ENCODE peak calls at places on chromosomes 12 and 14, in eight cellular contexts. One of them, this sample, is unnamed.

GRCh38 chr14:50362791-50363733 is 33.6 kb downstream of the CDKL1 start:
- DNase-seq in MM.1S: peak
- DNase-seq in IMR-90: peak
- DNase-seq in foreskin keratinocyte: no peak
- DNase-seq in aorta: no peak
- DNase-seq in left ventricle myocardium inferior: no peak
- DNase-seq in astrocyte: no peak
- DNase-seq in upper lobe of right lung: no peak
- DNase-seq in this sample: no peak

GRCh38 chr12:26001530-26001929 is 43.0 kb downstream of the RASSF8 start:
- DNase-seq in MM.1S: no peak
- DNase-seq in IMR-90: no peak
- DNase-seq in foreskin keratinocyte: no peak
- DNase-seq in aorta: no peak
- DNase-seq in left ventricle myocardium inferior: no peak
- DNase-seq in astrocyte: no peak
- DNase-seq in upper lobe of right lung: no peak
- DNase-seq in this sample: no peak

GRCh38 chr12:59847127-59847526 is 251.3 kb downstream of the SLC16A7 start:
- DNase-seq in MM.1S: no peak
- DNase-seq in IMR-90: no peak
- DNase-seq in foreskin keratinocyte: peak
- DNase-seq in aorta: no peak
- DNase-seq in left ventricle myocardium inferior: no peak
- DNase-seq in astrocyte: no peak
- DNase-seq in upper lobe of right lung: no peak
- DNase-seq in this sample: no peak

GRCh38 chr12:115456946-115457689 is 773.1 kb upstream of the TBX3 start:
- DNase-seq in MM.1S: no peak
- DNase-seq in IMR-90: no peak
- DNase-seq in foreskin keratinocyte: peak
- DNase-seq in aorta: no peak
- DNase-seq in left ventricle myocardium inferior: no peak
- DNase-seq in astrocyte: no peak
- DNase-seq in upper lobe of right lung: no peak
- DNase-seq in this sample: no peak

GRCh38 chr12:49636979-49637378 is 13.6 kb downstream of the PRPF40B start:
- DNase-seq in MM.1S: peak
- DNase-seq in IMR-90: peak
- DNase-seq in foreskin keratinocyte: peak
- DNase-seq in aorta: no peak
- DNase-seq in left ventricle myocardium inferior: no peak
- DNase-seq in astrocyte: peak
- DNase-seq in upper lobe of right lung: no peak
- DNase-seq in this sample: peak

GRCh38 chr12:122350444-122350843 is 72.0 kb downstream of the CLIP1 start:
- DNase-seq in MM.1S: no peak
- DNase-seq in IMR-90: peak
- DNase-seq in foreskin keratinocyte: no peak
- DNase-seq in aorta: peak
- DNase-seq in left ventricle myocardium inferior: peak
- DNase-seq in astrocyte: peak
- DNase-seq in upper lobe of right lung: no peak
- DNase-seq in this sample: no peak

GRCh38 chr14:68874746-68875155 is 81.9 kb upstream of the ZFP36L1 start:
- DNase-seq in MM.1S: no peak
- DNase-seq in IMR-90: no peak
- DNase-seq in foreskin keratinocyte: no peak
- DNase-seq in aorta: no peak
- DNase-seq in left ventricle myocardium inferior: no peak
- DNase-seq in astrocyte: no peak
- DNase-seq in upper lobe of right lung: no peak
- DNase-seq in this sample: no peak

GRCh38 chr12:12684375-12685106 is 11.4 kb downstream of the GPR19 start:
- DNase-seq in MM.1S: no peak
- DNase-seq in IMR-90: peak
- DNase-seq in foreskin keratinocyte: peak
- DNase-seq in aorta: peak
- DNase-seq in left ventricle myocardium inferior: no peak
- DNase-seq in astrocyte: no peak
- DNase-seq in upper lobe of right lung: no peak
- DNase-seq in this sample: no peak

GRCh38 chr14:76806446-76806845 is 6.2 kb downstream of the ANGEL1 start:
- DNase-seq in MM.1S: no peak
- DNase-seq in IMR-90: no peak
- DNase-seq in foreskin keratinocyte: no peak
- DNase-seq in aorta: no peak
- DNase-seq in left ventricle myocardium inferior: no peak
- DNase-seq in astrocyte: no peak
- DNase-seq in upper lobe of right lung: no peak
- DNase-seq in this sample: no peak

GRCh38 chr12:4152145-4152795 is 121.3 kb upstream of the CCND2 start:
- DNase-seq in MM.1S: no peak
- DNase-seq in IMR-90: no peak
- DNase-seq in foreskin keratinocyte: no peak
- DNase-seq in aorta: no peak
- DNase-seq in left ventricle myocardium inferior: no peak
- DNase-seq in astrocyte: no peak
- DNase-seq in upper lobe of right lung: no peak
- DNase-seq in this sample: no peak

GRCh38 chr12:68162374-68162773 is 2.8 kb upstream of the IFNG start:
- DNase-seq in MM.1S: no peak
- DNase-seq in IMR-90: no peak
- DNase-seq in foreskin keratinocyte: peak
- DNase-seq in aorta: no peak
- DNase-seq in left ventricle myocardium inferior: no peak
- DNase-seq in astrocyte: no peak
- DNase-seq in upper lobe of right lung: no peak
- DNase-seq in this sample: no peak

GRCh38 chr12:126353604-126354003 is 1288.4 kb downstream of the AACS start:
- DNase-seq in MM.1S: no peak
- DNase-seq in IMR-90: no peak
- DNase-seq in foreskin keratinocyte: peak
- DNase-seq in aorta: no peak
- DNase-seq in left ventricle myocardium inferior: no peak
- DNase-seq in astrocyte: peak
- DNase-seq in upper lobe of right lung: no peak
- DNase-seq in this sample: no peak

GRCh38 chr12:72622556-72622955 is 350.4 kb downstream of the TRHDE start:
- DNase-seq in MM.1S: no peak
- DNase-seq in IMR-90: no peak
- DNase-seq in foreskin keratinocyte: no peak
- DNase-seq in aorta: no peak
- DNase-seq in left ventricle myocardium inferior: no peak
- DNase-seq in astrocyte: no peak
- DNase-seq in upper lobe of right lung: no peak
- DNase-seq in this sample: no peak

GRCh38 chr12:69266045-69266635 is 26.8 kb downstream of the CPSF6 start:
- DNase-seq in MM.1S: no peak
- DNase-seq in IMR-90: peak
- DNase-seq in foreskin keratinocyte: peak
- DNase-seq in aorta: no peak
- DNase-seq in left ventricle myocardium inferior: no peak
- DNase-seq in astrocyte: peak
- DNase-seq in upper lobe of right lung: no peak
- DNase-seq in this sample: no peak

DNA sequence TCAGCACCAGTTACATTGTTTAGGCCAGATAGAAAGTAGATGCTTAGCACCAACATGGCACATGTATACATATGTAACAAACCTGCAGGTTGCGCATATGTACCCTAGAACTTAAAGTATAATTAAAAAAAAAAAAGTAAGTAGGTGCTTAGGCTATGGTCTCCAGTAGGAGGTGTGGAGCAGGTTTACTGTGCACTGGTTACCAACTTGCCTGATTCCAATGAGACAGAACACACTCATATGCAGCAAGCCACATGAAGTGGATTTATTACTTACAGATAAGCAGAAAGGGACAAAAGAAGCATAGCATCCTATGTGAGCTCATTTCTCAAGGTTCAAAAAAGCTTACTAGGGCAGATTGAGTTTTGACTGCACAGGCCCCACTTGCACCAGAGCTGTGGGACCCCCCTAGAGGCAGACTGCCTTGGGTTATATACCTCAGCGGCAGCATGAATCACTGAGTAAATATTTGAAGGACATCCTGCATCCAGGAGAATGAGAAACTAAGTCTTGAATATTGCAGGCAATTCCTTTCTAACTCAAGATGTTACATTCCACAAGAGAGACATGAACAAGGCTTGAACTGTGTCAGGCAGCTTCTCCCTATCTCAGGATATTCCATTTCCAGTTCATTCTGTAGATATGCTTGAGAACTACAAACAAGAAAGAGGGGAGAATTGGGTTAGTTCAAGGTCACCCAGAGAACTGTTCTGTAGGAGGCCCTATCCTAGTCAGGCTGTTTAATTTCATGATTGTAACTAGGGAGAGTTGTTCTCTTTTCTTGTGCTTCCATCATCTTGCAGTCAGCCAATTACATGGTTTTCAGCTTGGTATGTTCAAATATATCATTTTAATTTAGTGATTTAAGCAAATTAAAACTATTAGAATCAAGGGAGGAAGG is 30.1 kb downstream of the LRFN5 start:
- DNase-seq in MM.1S: no peak
- DNase-seq in IMR-90: peak
- DNase-seq in foreskin keratinocyte: no peak
- DNase-seq in aorta: no peak
- DNase-seq in left ventricle myocardium inferior: no peak
- DNase-seq in astrocyte: peak
- DNase-seq in upper lobe of right lung: no peak
- DNase-seq in this sample: no peak
- H3K27ac ChIP-seq in MM.1S: no peak
- H3K27ac ChIP-seq in IMR-90: no peak
- H3K27ac ChIP-seq in foreskin keratinocyte: no peak
- H3K27ac ChIP-seq in aorta: no peak
- H3K27ac ChIP-seq in left ventricle myocardium inferior: no peak
- H3K27ac ChIP-seq in astrocyte: no peak
- H3K27ac ChIP-seq in upper lobe of right lung: no peak
- H3K27ac ChIP-seq in this sample: no peak

DNA sequence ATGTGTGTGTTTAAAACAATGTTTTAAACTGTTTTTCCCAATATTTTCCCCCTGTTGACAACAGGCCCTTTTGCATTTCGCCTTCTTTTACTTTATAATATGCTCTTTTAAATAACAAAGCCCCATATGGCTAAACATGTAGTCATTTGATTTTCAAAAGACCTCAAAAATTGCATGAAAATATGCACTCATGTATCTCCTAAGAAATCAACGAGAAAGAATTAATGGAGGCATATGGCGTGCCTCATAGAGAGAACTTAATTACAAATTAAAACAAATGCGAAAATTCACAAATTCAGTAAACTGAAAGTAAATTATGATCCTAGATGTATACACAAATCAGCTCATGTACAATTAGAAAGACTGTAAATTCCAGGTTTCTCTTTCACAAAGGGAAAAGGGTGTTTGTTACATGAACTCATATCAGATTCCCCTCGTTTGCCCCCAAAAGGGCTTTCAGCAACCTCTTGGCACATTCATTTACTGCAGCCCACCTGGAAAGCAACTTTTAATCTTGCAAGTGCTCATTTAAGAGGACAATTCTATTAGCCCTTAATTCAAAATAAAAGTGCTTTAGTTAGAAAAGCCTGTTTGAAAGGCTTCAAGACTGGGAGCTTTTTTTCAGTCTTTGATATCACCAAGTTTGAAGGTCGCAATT is 202.7 kb upstream of the FOXN3 start:
- DNase-seq in MM.1S: peak
- DNase-seq in IMR-90: no peak
- DNase-seq in foreskin keratinocyte: no peak
- DNase-seq in aorta: no peak
- DNase-seq in left ventricle myocardium inferior: no peak
- DNase-seq in astrocyte: no peak
- DNase-seq in upper lobe of right lung: no peak
- DNase-seq in this sample: no peak
- H3K27ac ChIP-seq in MM.1S: peak
- H3K27ac ChIP-seq in IMR-90: peak
- H3K27ac ChIP-seq in foreskin keratinocyte: peak
- H3K27ac ChIP-seq in aorta: no peak
- H3K27ac ChIP-seq in left ventricle myocardium inferior: peak
- H3K27ac ChIP-seq in astrocyte: peak
- H3K27ac ChIP-seq in upper lobe of right lung: peak
- H3K27ac ChIP-seq in this sample: peak

DNA sequence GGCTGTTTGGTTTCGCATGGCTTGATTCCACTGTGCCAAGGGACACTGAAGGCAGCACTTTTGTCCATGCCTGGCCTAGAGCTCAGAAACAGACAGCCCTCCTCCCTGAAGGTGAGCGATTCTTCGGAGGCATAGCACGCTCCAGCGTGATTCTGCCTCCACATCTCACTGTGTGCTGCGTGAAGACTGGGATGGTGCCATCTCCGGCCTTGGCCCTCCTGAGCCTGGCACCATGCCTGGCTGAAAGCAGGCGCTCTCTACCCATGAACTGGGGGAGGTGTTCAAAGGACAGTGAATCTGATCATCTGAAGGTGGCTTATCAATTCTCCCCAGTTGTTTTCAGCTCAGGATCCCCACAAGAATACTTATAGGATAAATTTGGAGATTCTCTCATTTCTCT is 187.4 kb downstream of the TTC7B start:
- DNase-seq in MM.1S: no peak
- DNase-seq in IMR-90: no peak
- DNase-seq in foreskin keratinocyte: no peak
- DNase-seq in aorta: no peak
- DNase-seq in left ventricle myocardium inferior: peak
- DNase-seq in astrocyte: no peak
- DNase-seq in upper lobe of right lung: no peak
- DNase-seq in this sample: peak
- H3K27ac ChIP-seq in MM.1S: peak
- H3K27ac ChIP-seq in IMR-90: no peak
- H3K27ac ChIP-seq in foreskin keratinocyte: no peak
- H3K27ac ChIP-seq in aorta: no peak
- H3K27ac ChIP-seq in left ventricle myocardium inferior: peak
- H3K27ac ChIP-seq in astrocyte: no peak
- H3K27ac ChIP-seq in upper lobe of right lung: no peak
- H3K27ac ChIP-seq in this sample: peak

GRCh38 chr12:88145567-88146347 is 3.6 kb downstream of the TMTC3 start:
- DNase-seq in MM.1S: no peak
- DNase-seq in IMR-90: no peak
- DNase-seq in foreskin keratinocyte: peak
- DNase-seq in aorta: no peak
- DNase-seq in left ventricle myocardium inferior: no peak
- DNase-seq in astrocyte: no peak
- DNase-seq in upper lobe of right lung: no peak
- DNase-seq in this sample: no peak

GRCh38 chr12:88142610-88142991 is 494 bp downstream of the TMTC3 start:
- DNase-seq in MM.1S: peak
- DNase-seq in IMR-90: no peak
- DNase-seq in foreskin keratinocyte: peak
- DNase-seq in aorta: peak
- DNase-seq in left ventricle myocardium inferior: peak
- DNase-seq in astrocyte: no peak
- DNase-seq in upper lobe of right lung: peak
- DNase-seq in this sample: peak

GRCh38 chr12:88141774-88142609 is at the start of the genes CEP290 and TMTC3:
- DNase-seq in MM.1S: peak
- DNase-seq in IMR-90: peak
- DNase-seq in foreskin keratinocyte: peak
- DNase-seq in aorta: peak
- DNase-seq in left ventricle myocardium inferior: peak
- DNase-seq in astrocyte: peak
- DNase-seq in upper lobe of right lung: peak
- DNase-seq in this sample: peak

GRCh38 chr12:88144546-88145468 is 2.7 kb downstream of the TMTC3 start:
- DNase-seq in MM.1S: no peak
- DNase-seq in IMR-90: no peak
- DNase-seq in foreskin keratinocyte: peak
- DNase-seq in aorta: no peak
- DNase-seq in left ventricle myocardium inferior: no peak
- DNase-seq in astrocyte: no peak
- DNase-seq in upper lobe of right lung: no peak
- DNase-seq in this sample: no peak

GRCh38 chr12:88144037-88144436 is 1.9 kb downstream of the TMTC3 start:
- DNase-seq in MM.1S: no peak
- DNase-seq in IMR-90: no peak
- DNase-seq in foreskin keratinocyte: peak
- DNase-seq in aorta: no peak
- DNase-seq in left ventricle myocardium inferior: no peak
- DNase-seq in astrocyte: no peak
- DNase-seq in upper lobe of right lung: no peak
- DNase-seq in this sample: no peak
- H3K27ac ChIP-seq in MM.1S: no peak
- H3K27ac ChIP-seq in IMR-90: no peak
- H3K27ac ChIP-seq in foreskin keratinocyte: peak
- H3K27ac ChIP-seq in aorta: no peak
- H3K27ac ChIP-seq in left ventricle myocardium inferior: no peak
- H3K27ac ChIP-seq in astrocyte: no peak
- H3K27ac ChIP-seq in upper lobe of right lung: no peak
- H3K27ac ChIP-seq in this sample: no peak